ENCODE peak calls at places on chromosomes 6 and 20, in six cellular contexts. F is AG04450; B is fibroblast of lung; P is sigmoid colon; H is cardiac muscle cell; I is CD8-positive, alpha-beta T cell. R is an unnamed sample.
A peak's percentile ranks its signal among the peaks of the same experiment; 100 is the strongest.

GRCh38 chr6:98067375-98067774 is 767.0 kb upstream of the POU3F2 start:
- DNase-seq in F (no peak), B (no peak), P (no peak), H (peak; percentile 74), I (no peak), R (no peak)

GRCh38 chr6:6927437-6928361 is 180.1 kb upstream of the RREB1 start:
- DNase-seq in F (no peak), B (peak; percentile 40), P (no peak), H (peak; percentile 80), I (no peak), R (no peak)

GRCh38 chr20:40286991-40287531 is 402.0 kb downstream of the MAFB start:
- DNase-seq in F (no peak), B (peak; percentile 69), P (peak; percentile 89), H (no peak), I (no peak), R (no peak)

GRCh38 chr6:24936641-24937317 is 1.0 kb upstream of the RIPOR2 start:
- DNase-seq in F (no peak), B (no peak), P (no peak), H (no peak), I (peak; percentile 66), R (no peak)

GRCh38 chr6:96626749-96627353 is 63.9 kb downstream of the FHL5 start:
- DNase-seq in F (peak; percentile 1), B (peak; percentile 58), P (no peak), H (peak; percentile 50), I (no peak), R (peak; percentile 5)

GRCh38 chr6:32931211-32931610 is 9.6 kb downstream of the HLA-DMB start:
- DNase-seq in F (no peak), B (no peak), P (no peak), H (no peak), I (no peak), R (no peak)

GRCh38 chr20:45157977-45158376 is 16.7 kb upstream of the PI3 start:
- DNase-seq in F (no peak), B (peak; percentile 78), P (no peak), H (no peak), I (no peak), R (peak; percentile 61)

GRCh38 chr6:149033454-149034241 is 283.9 kb upstream of the TAB2 start:
- DNase-seq in F (no peak), B (no peak), P (no peak), H (no peak), I (no peak), R (no peak)

GRCh38 chr6:108594640-108595039 is 33.9 kb downstream of the FOXO3 start:
- DNase-seq in F (no peak), B (no peak), P (no peak), H (no peak), I (no peak), R (no peak)

GRCh38 chr6:113968472-113968871 is 2.5 kb downstream of the HDAC2 start:
- DNase-seq in F (no peak), B (no peak), P (no peak), H (no peak), I (no peak), R (no peak)

GRCh38 chr20:37223053-37223452 is 38.6 kb downstream of the GHRH start:
- DNase-seq in F (peak; percentile 62), B (peak; percentile 73), P (no peak), H (peak; percentile 80), I (no peak), R (peak; percentile 22)

GRCh38 chr20:33474097-33474846 is 15.6 kb upstream of the CBFA2T2 start:
- DNase-seq in F (no peak), B (no peak), P (no peak), H (no peak), I (no peak), R (no peak)

GRCh38 chr6:36442671-36443497 is at the start of the genes KCTD20 and PXT1:
- DNase-seq in F (peak; percentile 56), B (peak; percentile 90), P (peak; percentile 95), H (peak; percentile 92), I (peak; percentile 86), R (peak; percentile 64)

GRCh38 chr20:16801919-16802651 is 53.9 kb downstream of the OTOR start:
- DNase-seq in F (peak; percentile 16), B (peak; percentile 58), P (peak; percentile 73), H (peak; percentile 71), I (peak; percentile 48), R (peak; percentile 33)

GRCh38 chr6:836276-836853 is 143.4 kb upstream of the EXOC2 start:
- DNase-seq in F (no peak), B (no peak), P (no peak), H (no peak), I (no peak), R (no peak)

GRCh38 chr6:839201-839600 is 146.3 kb upstream of the EXOC2 start:
- DNase-seq in F (no peak), B (no peak), P (no peak), H (no peak), I (no peak), R (no peak)

GRCh38 chr6:835476-836160 is 142.7 kb upstream of the EXOC2 start:
- DNase-seq in F (no peak), B (no peak), P (no peak), H (no peak), I (no peak), R (no peak)

GRCh38 chr6:834879-835278 is 141.9 kb upstream of the EXOC2 start:
- DNase-seq in F (no peak), B (peak; percentile 54), P (no peak), H (no peak), I (no peak), R (no peak)

GRCh38 chr6:837380-837779 is 144.4 kb upstream of the EXOC2 start:
- DNase-seq in F (no peak), B (no peak), P (no peak), H (no peak), I (no peak), R (no peak)
- TF ChIP-seq CTCF in F (no peak), B (no peak), P (no peak), H (no peak), I (no peak), R (no peak)

GRCh38 chr20:2751347-2751867 is 49.0 kb downstream of the CPXM1 start:
- DNase-seq in F (no peak), B (no peak), P (peak; percentile 55), H (no peak), I (no peak), R (no peak)

GRCh38 chr20:2751868-2752630 is 48.4 kb downstream of the CPXM1 start:
- DNase-seq in F (no peak), B (no peak), P (peak; percentile 71), H (peak; percentile 28), I (peak; percentile 66), R (no peak)

GRCh38 chr20:2749951-2750342 is 50.5 kb downstream of the CPXM1 start:
- DNase-seq in F (no peak), B (no peak), P (peak; percentile 54), H (no peak), I (no peak), R (no peak)

GRCh38 chr20:2749343-2749950 is 51.0 kb downstream of the CPXM1 start:
- DNase-seq in F (no peak), B (no peak), P (peak; percentile 68), H (no peak), I (no peak), R (no peak)

DNA sequence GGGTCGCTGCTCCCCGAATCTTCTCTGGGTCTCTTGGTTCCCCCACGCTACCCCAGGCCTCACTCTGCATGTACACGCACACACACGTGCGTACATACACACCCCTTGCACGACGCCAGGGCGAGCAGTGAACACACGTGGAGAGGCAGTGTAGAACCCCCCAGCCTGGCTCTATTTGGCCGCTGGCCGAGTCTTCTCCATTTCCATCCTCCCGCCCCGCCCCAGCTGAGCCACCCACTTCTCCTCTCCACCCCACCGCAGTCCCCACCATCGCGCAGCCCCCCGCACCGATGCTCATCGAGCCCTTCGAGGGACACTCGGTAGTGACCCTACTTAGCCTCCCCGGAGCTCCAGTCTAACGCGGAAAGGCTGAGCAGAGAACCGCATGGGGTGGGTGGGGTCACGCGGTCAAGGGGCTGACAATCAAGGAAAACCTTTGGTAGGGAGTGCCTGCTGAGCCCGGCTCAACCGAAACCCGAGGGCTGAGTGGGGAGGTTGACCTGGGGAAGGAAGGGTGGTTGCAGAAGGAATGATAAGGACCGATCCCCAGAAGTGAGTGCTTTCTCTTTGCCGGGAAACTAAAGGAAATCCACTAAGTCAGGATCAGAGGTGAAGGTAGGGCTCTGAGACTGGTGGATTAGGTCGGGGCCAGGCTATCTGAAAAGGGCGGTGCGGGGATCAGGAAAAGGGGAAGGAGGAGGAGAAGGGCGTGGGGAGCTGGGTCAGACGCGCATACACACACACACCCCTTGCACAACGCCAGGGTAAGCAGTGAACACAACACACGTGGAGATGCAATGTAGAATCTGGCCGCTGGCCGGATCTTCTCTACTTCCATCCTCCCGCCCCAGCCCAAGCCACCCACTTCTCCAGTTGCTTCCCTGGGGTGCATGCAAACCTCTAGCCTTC is 49.8 kb downstream of the CPXM1 start:
- DNase-seq in F (no peak), B (peak; percentile 35), P (peak; percentile 86), H (no peak), I (no peak), R (no peak)
- H3K4me3 ChIP-seq in F (no peak overlapping the region), B (no peak overlapping the region), P (no peak overlapping the region), H (no peak overlapping the region), I (peak overlapping the region; percentile 57), R (no peak overlapping the region)

DNA sequence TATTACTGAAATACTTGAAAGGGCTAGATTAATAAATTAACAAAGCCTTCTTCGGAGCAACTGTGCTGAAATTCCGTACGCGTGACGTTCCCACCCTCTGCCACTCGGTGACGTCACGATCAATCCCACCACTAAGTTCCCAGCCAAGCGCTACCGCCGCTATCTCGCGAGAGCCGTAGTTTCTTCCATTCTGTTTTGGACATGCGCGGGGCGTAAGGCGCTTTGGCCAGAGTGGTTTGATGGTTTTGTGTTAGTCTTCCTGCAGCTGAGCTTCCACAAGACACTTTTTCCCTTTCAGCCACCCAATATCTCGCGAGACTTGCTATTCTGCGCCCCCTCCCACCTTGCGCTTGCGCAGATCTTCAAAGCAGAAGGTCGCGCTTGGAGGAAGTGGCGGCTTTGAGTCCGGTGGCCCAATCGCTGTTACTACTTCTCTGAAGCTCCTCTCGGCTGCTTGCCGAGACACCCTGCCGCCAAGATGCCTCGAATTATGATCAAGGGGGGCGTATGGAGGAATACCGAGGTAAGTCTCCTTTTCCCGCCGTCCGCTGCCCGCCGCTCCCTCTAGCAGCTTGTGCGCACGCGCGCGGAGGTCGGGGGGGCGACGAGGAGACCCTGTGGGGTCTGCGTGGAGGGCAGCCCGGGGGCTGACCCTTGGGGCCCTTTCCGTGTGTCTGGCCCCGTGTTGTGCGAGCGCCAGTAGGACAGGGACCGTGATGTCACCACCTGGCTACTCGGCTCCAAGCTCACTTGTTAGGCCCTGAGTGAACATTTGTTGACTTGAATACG is at the start of gene CDC5L:
- DNase-seq in F (peak; percentile 99), B (peak; percentile 100), P (peak; percentile 99), H (peak; percentile 99), I (peak; percentile 89), R (peak; percentile 99)
- TF ChIP-seq CTCF in F (no peak), B (no peak), P (no peak), H (no peak), I (no peak), R (no peak)

GRCh38 chr6:46128476-46128875 is 1.3 kb upstream of the ENPP4 start:
- DNase-seq in F (no peak), B (no peak), P (no peak), H (no peak), I (no peak), R (no peak)

GRCh38 chr6:46134216-46134615 is 4.4 kb downstream of the ENPP4 start:
- DNase-seq in F (no peak), B (no peak), P (no peak), H (no peak), I (no peak), R (no peak)

GRCh38 chr6:46129634-46130505 is at the start of gene ENPP4:
- DNase-seq in F (no peak), B (peak; percentile 77), P (peak; percentile 93), H (peak; percentile 93), I (peak; percentile 87), R (peak; percentile 24)

GRCh38 chr6:46129301-46129633 is 522 bp upstream of the ENPP4 start:
- DNase-seq in F (no peak), B (no peak), P (no peak), H (no peak), I (no peak), R (no peak)

GRCh38 chr6:46130665-46131064 is 876 bp downstream of the ENPP4 start:
- DNase-seq in F (no peak), B (no peak), P (no peak), H (no peak), I (no peak), R (no peak)
- H3K4me3 ChIP-seq in F (no peak overlapping the region), B (no peak overlapping the region), P (peak overlapping the region; percentile 78), H (peak overlapping the region; percentile 45), I (peak overlapping the region; percentile 96), R (no peak overlapping the region)

R was measured in HFF-Myc.